ENCODE peak calls at places on chromosomes 2 and 18, in five cellular contexts. H, O, W, V and D are unnamed samples. For H3K4me1 and H3K27me3, the result is how much of the 10 kb centered on the place peaks cover.

GRCh38 chr2:138515084-138515483 is 13.5 kb downstream of the SPOPL start:
- DNase-seq in H (no peak), O (no peak), W (no peak), V (no peak), D (no peak)

GRCh38 chr18:58046794-58047555 is 2.9 kb downstream of the NEDD4L start:
- DNase-seq in H (no peak), O (no peak), W (no peak), V (no peak), D (no peak)

GRCh38 chr2:239509388-239510143 is 108.7 kb upstream of the HDAC4 start:
- DNase-seq in H (no peak), O (no peak), W (peak), V (no peak), D (no peak)

GRCh38 chr2:160869411-160869810 is 290.8 kb upstream of the TANK start:
- DNase-seq in H (no peak), O (peak), W (no peak), V (no peak), D (no peak)

GRCh38 chr2:240358080-240358479 is 77.4 kb upstream of the GPC1 start:
- DNase-seq in H (no peak), O (no peak), W (no peak), V (no peak), D (no peak)

GRCh38 chr18:76670564-76671288 is 151.6 kb upstream of the ZNF236 start:
- DNase-seq in H (no peak), O (peak), W (peak), V (no peak), D (peak)

GRCh38 chr2:219645631-219646527 is 18.4 kb downstream of the SLC4A3 start:
- DNase-seq in H (no peak), O (no peak), W (no peak), V (no peak), D (no peak)

GRCh38 chr18:48917579-48918101 is 33.1 kb downstream of the SMAD7 start:
- DNase-seq in H (no peak), O (no peak), W (peak), V (no peak), D (no peak)

GRCh38 chr18:46374850-46375249 is 270.7 kb downstream of the HAUS1 start:
- DNase-seq in H (no peak), O (no peak), W (no peak), V (peak), D (no peak)

GRCh38 chr2:219448776-219449476 is 14.3 kb downstream of the SPEG start:
- DNase-seq in H (peak), O (no peak), W (no peak), V (no peak), D (peak)

GRCh38 chr2:137912358-137912757 is 51.9 kb upstream of the HNMT start:
- DNase-seq in H (no peak), O (no peak), W (no peak), V (no peak), D (no peak)

GRCh38 chr2:227657204-227657845 is 9.3 kb upstream of the SCYGR5 start:
- DNase-seq in H (no peak), O (no peak), W (no peak), V (no peak), D (no peak)

GRCh38 chr2:159249955-159250723 is 36.4 kb downstream of the WDSUB1 start:
- DNase-seq in H (no peak), O (peak), W (peak), V (peak), D (no peak)

GRCh38 chr2:31269087-31269486 is 35.1 kb downstream of the EHD3 start:
- DNase-seq in H (no peak), O (no peak), W (no peak), V (no peak), D (no peak)

GRCh38 chr18:59996370-59996966 is 96.7 kb downstream of the PMAIP1 start:
- DNase-seq in H (no peak), O (no peak), W (no peak), V (no peak), D (no peak)

GRCh38 chr2:6986251-6986893 is 69.2 kb downstream of the RNF144A start:
- DNase-seq in H (no peak), O (no peak), W (peak), V (no peak), D (no peak)

GRCh38 chr18:23243178-23243577 is 107.9 kb downstream of the CABLES1 start:
- DNase-seq in H (no peak), O (no peak), W (no peak), V (no peak), D (no peak)

GRCh38 chr2:160425394-160425793 is 68.2 kb downstream of the RBMS1 start:
- DNase-seq in H (no peak), O (no peak), W (no peak), V (no peak), D (no peak)

GRCh38 chr2:234136461-234136860 is 86.0 kb downstream of the SPP2 start:
- DNase-seq in H (no peak), O (no peak), W (no peak), V (peak), D (no peak)

GRCh38 chr2:25310965-25311865 is 30.5 kb downstream of the DNMT3A start:
- DNase-seq in H (no peak), O (no peak), W (peak), V (peak), D (no peak)

DNA sequence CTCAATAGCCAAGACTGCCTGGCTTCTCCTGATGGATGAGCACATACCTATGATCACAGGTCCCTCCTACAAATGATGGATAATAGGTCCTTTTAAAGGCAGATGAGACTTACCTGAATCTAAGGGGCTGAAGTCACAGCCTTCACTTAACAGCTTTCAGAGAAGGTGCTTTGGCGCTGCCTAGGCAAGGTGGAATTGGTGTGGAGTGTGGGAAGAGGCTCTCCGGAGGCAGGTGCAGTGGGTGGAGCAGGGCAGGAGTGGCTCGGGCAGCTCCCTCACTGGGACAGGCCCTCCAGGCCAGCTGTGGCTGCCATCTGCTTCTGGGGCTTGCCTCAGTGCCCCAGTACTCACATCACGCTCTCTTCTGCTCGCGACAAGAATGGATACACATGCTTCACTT is 99.0 kb upstream of the TPO start:
- DNase-seq in H (no peak), O (no peak), W (no peak), V (no peak), D (no peak)
- H3K27ac ChIP-seq in H (no peak), O (no peak), W (no peak), V (no peak), D (no peak)

GRCh38 chr2:177241771-177242135 is 22.8 kb downstream of the NFE2L2 start:
- DNase-seq in H (no peak), O (no peak), W (no peak), V (no peak), D (no peak)

GRCh38 chr2:177244244-177244771 is 20.2 kb downstream of the NFE2L2 start:
- DNase-seq in H (no peak), O (no peak), W (no peak), V (no peak), D (no peak)

GRCh38 chr2:177243073-177243472 is 21.5 kb downstream of the NFE2L2 start:
- DNase-seq in H (no peak), O (no peak), W (no peak), V (no peak), D (no peak)

GRCh38 chr2:177243476-177243875 is 21.1 kb downstream of the NFE2L2 start:
- DNase-seq in H (no peak), O (no peak), W (no peak), V (no peak), D (no peak)

DNA sequence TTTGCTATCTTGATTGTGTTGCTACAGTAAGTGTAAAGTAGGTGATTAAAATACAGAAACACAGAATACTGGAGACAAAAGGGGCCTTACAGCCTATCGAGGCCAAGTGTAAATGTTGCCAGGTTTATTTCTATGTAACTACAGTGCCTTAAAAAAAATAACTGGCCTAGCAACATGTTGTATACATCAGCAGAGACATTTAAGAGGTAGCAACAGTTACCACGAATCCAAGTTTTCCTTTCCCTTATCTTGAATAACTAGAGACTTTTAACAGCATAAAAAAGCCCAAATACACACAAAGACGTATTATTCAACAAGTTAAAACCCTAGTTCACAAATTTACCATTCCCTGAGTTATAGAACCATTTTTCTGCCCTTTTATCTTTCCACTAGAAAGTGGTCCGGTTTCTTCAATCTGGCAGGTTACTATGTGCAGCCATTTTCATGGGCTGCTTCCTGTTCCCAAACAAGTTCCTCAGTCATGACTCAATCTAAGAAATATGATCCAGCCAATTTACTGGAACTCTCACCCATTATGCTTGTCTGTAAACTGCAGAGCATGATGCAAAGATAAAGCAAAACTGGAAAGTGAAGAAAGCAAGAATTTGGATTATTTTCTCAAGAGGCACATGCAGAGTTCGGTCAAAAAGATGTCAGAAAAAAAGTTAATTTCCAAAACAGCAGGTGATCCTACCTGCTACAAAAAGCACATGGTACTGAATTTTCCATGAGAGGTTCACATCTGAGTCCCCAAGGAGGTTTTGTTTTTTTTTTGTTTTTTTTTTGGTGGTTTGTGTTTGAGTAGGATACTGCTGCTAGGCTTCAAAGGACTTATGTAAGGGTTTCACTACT is 22.2 kb downstream of the NFE2L2 start:
- DNase-seq in H (no peak), O (no peak), W (peak), V (peak), D (no peak)
- H3K4me1 ChIP-seq in H (half or more), O (under half), W (under half), V (half or more), D (half or more)

GRCh38 chr2:216601632-216602409 is 31.4 kb upstream of the IGFBP2 start:
- DNase-seq in H (no peak), O (no peak), W (no peak), V (no peak), D (no peak)
- H3K27me3 ChIP-seq in H (under half), O (under half), W (under half), V (under half), D (under half)

GRCh38 chr2:230795856-230796255 is 68.9 kb upstream of the ITM2C start:
- DNase-seq in H (no peak), O (peak), W (peak), V (no peak), D (no peak)
- H3K27ac ChIP-seq in H (no peak), O (peak), W (no peak), V (peak), D (peak)

GRCh38 chr2:2271471-2271941 is 59.6 kb downstream of the MYT1L start:
- DNase-seq in H (no peak), O (peak), W (peak), V (no peak), D (peak)
- H3K4me1 ChIP-seq in H (under half), O (under half), W (under half), V (under half), D (under half)

GRCh38 chr2:70417011-70417410 is 115.1 kb upstream of the FAM136A start:
- DNase-seq in H (no peak), O (no peak), W (no peak), V (no peak), D (no peak)

GRCh38 chr2:70411489-70412081 is 109.7 kb upstream of the FAM136A start:
- DNase-seq in H (no peak), O (no peak), W (no peak), V (no peak), D (no peak)

GRCh38 chr2:70412294-70413075 is 110.6 kb upstream of the FAM136A start:
- DNase-seq in H (no peak), O (no peak), W (no peak), V (no peak), D (no peak)
- H3K27me3 ChIP-seq in H (under half), O (under half), W (under half), V (under half), D (under half)